ENCODE peak calls at places on chromosomes 7 and 10, in five cellular contexts. L is stomach, E is heart right ventricle, A is PC-3, H is HCT116. C is an unnamed sample.

GRCh38 chr7:79149831-79150230 is 303.6 kb downstream of the MAGI2 start:
- DNase-seq in L (no peak), E (no peak), A (peak; percentile 22), H (no peak), C (no peak)

GRCh38 chr7:24825931-24826661 is 68.8 kb upstream of the GSDME start:
- DNase-seq in L (peak; percentile 47), E (no peak), A (peak; percentile 94), H (peak; percentile 93), C (peak; percentile 32)

GRCh38 chr10:22229756-22230330 is 12.0 kb upstream of the EBLN1 start:
- DNase-seq in L (no peak), E (no peak), A (peak; percentile 4), H (no peak), C (no peak)

GRCh38 chr10:110946496-110946895 is 27.1 kb downstream of the SHOC2 start:
- DNase-seq in L (no peak), E (no peak), A (no peak), H (no peak), C (no peak)

GRCh38 chr7:33039257-33039904 is 23.2 kb downstream of the NT5C3A start:
- DNase-seq in L (no peak), E (no peak), A (no peak), H (no peak), C (no peak)

GRCh38 chr7:45564485-45564884 is 9.7 kb upstream of the ADCY1 start:
- DNase-seq in L (no peak), E (no peak), A (no peak), H (no peak), C (no peak)

GRCh38 chr10:33234779-33235178 is 99.7 kb downstream of the NRP1 start:
- DNase-seq in L (no peak), E (peak; percentile 28), A (no peak), H (no peak), C (no peak)

GRCh38 chr7:29748286-29749099 is 57.8 kb upstream of the WIPF3 start:
- DNase-seq in L (no peak), E (no peak), A (peak; percentile 73), H (peak; percentile 35), C (no peak)

GRCh38 chr10:32713560-32713959 is 244.5 kb downstream of the ITGB1 start:
- DNase-seq in L (no peak), E (no peak), A (peak; percentile 69), H (no peak), C (no peak)

GRCh38 chr10:3770611-3771110 is 14.3 kb downstream of the KLF6 start:
- DNase-seq in L (no peak), E (no peak), A (no peak), H (no peak), C (no peak)

GRCh38 chr10:90193240-90193985 is 492.0 kb downstream of the KIF20B start:
- DNase-seq in L (no peak), E (no peak), A (peak; percentile 41), H (no peak), C (no peak)

GRCh38 chr7:100568936-100569844 is 4.5 kb downstream of the SAP25 start:
- DNase-seq in L (peak; percentile 66), E (no peak), A (no peak), H (no peak), C (no peak)

GRCh38 chr10:93250010-93250409 is 176.3 kb downstream of the CYP26A1 start:
- DNase-seq in L (no peak), E (no peak), A (no peak), H (no peak), C (no peak)

GRCh38 chr10:130714700-130715467 is 578.7 kb downstream of the GLRX3 start:
- DNase-seq in L (no peak), E (no peak), A (no peak), H (no peak), C (no peak)

GRCh38 chr10:102375867-102376266 is 19.6 kb upstream of the NFKB2 start:
- DNase-seq in L (no peak), E (no peak), A (no peak), H (no peak), C (no peak)

GRCh38 chr10:98242823-98243222 is 25.2 kb downstream of the LOXL4 start:
- DNase-seq in L (no peak), E (no peak), A (peak; percentile 43), H (no peak), C (no peak)

GRCh38 chr7:142513221-142513955 is 235.9 kb upstream of the PRSS1 start:
- DNase-seq in L (no peak), E (no peak), A (no peak), H (no peak), C (no peak)

GRCh38 chr10:114694735-114695134 is 36.7 kb upstream of the ABLIM1 start:
- DNase-seq in L (peak; percentile 42), E (no peak), A (peak; percentile 26), H (peak; percentile 61), C (no peak)

GRCh38 chr7:103573479-103574058 is 127.6 kb upstream of the SLC26A5 start:
- DNase-seq in L (no peak), E (no peak), A (peak; percentile 78), H (peak; percentile 18), C (no peak)

GRCh38 chr7:28395806-28396205 is 16.5 kb upstream of the CREB5 start:
- DNase-seq in L (no peak), E (no peak), A (no peak), H (no peak), C (no peak)

GRCh38 chr10:34333513-34333912 is 481.6 kb downstream of the PARD3 start:
- DNase-seq in L (no peak), E (no peak), A (peak; percentile 97), H (no peak), C (no peak)

GRCh38 chr10:70828923-70829322 is 13.2 kb downstream of the SGPL1 start:
- DNase-seq in L (no peak), E (no peak), A (peak; percentile 98), H (no peak), C (no peak)

GRCh38 chr10:30775779-30776591 is 146.4 kb upstream of the LYZL2 start:
- DNase-seq in L (no peak), E (no peak), A (no peak), H (no peak), C (no peak)

GRCh38 chr10:44161196-44161595 is 223.7 kb downstream of the CXCL12 start:
- DNase-seq in L (no peak), E (no peak), A (no peak), H (no peak), C (no peak)

GRCh38 chr7:2249744-2250323 is 7.8 kb downstream of the NUDT1 start:
- DNase-seq in L (no peak), E (no peak), A (no peak), H (no peak), C (no peak)

GRCh38 chr10:113047605-113047962 is 97.5 kb downstream of the TCF7L2 start:
- DNase-seq in L (no peak), E (no peak), A (no peak), H (no peak), C (no peak)

GRCh38 chr10:96919785-96920425 is 87.8 kb downstream of the LCOR start:
- DNase-seq in L (no peak), E (no peak), A (no peak), H (no peak), C (no peak)

GRCh38 chr7:43647772-43648643 is 65.1 kb downstream of the STK17A start:
- DNase-seq in L (peak; percentile 71), E (peak; percentile 43), A (peak; percentile 98), H (peak; percentile 67), C (peak; percentile 73)
- H3K4me1 ChIP-seq in L (peaks cover 53% of the 10 kb centered on the region), E (peaks cover 72% of the 10 kb centered on the region), A (peaks cover 73% of the 10 kb centered on the region), H (peaks cover 54% of the 10 kb centered on the region), C (peaks cover 48% of the 10 kb centered on the region)

GRCh38 chr7:130142654-130143333 is 62.4 kb downstream of the TMEM209 start:
- DNase-seq in L (no peak), E (no peak), A (no peak), H (no peak), C (no peak)

GRCh38 chr7:130139193-130139950 is 65.8 kb downstream of the TMEM209 start:
- DNase-seq in L (no peak), E (no peak), A (no peak), H (no peak), C (no peak)

GRCh38 chr7:130141858-130142653 is 63.1 kb downstream of the TMEM209 start:
- DNase-seq in L (no peak), E (no peak), A (no peak), H (no peak), C (no peak)

GRCh38 chr7:130141161-130141857 is 63.9 kb downstream of the TMEM209 start:
- DNase-seq in L (peak; percentile 70), E (peak; percentile 56), A (no peak), H (no peak), C (peak; percentile 89)

GRCh38 chr7:130140551-130141160 is 64.5 kb downstream of the TMEM209 start:
- DNase-seq in L (no peak), E (no peak), A (no peak), H (no peak), C (no peak)
- H3K4me3 ChIP-seq in L (peak overlapping the region; percentile 81), E (peak overlapping the region; percentile 72), A (no peak overlapping the region), H (no peak overlapping the region), C (peak overlapping the region; percentile 49)

DNA sequence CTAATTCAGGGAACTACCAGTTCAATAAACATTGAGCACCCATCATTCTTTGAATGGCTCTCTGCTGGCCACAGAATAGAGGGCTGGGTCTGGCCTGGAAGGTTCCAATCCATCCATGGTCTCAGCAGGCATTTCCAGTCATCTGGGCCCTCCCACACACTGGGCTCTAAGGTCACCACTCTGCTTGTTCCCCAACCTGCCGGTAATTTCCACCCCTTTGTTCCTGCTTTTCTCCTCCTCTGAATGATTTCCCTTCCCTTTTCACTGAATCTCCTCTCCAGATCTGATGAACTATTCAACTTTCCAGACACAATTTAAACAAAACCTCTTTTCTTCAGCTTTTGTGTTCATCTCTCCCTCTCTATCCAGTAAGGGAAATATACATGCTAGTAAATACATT is 2.6 kb downstream of the BZW2 start:
- DNase-seq in L (no peak), E (no peak), A (no peak), H (no peak), C (no peak)
- H3K4me1 ChIP-seq in L (peaks cover 47% of the 10 kb centered on the region), E (peaks cover 72% of the 10 kb centered on the region), A (peaks cover 44% of the 10 kb centered on the region), H (peaks cover 34% of the 10 kb centered on the region), C (peaks cover 37% of the 10 kb centered on the region)

DNA sequence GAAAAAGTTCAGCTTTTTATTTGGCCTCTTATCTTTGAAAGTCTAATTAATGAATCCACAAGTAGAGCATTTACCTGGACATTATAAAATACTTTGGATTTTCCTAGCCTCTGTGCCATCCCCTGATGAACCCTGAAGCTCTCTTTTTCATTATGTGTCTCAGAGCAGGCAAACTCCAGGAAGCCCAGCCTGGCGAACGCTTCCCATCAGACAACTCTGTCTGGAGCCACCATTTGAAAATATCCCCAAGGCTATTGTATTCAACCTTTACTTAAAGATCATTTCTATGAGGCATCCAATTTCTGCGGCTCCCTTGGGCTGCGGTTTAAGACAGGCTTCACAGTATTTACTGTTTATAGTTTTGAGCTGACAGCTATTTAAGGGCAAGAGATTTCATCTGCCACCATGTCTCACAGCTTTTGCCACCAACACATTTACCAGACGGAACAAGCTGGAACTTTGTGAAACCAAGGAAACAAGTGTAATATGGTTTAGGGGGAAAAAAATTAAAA is 257.2 kb upstream of the GLI3 start:
- DNase-seq in L (no peak), E (no peak), A (no peak), H (no peak), C (no peak)
- H3K4me3 ChIP-seq in L (peak overlapping the region; percentile 31), E (no peak overlapping the region), A (peak overlapping the region; percentile 68), H (no peak overlapping the region), C (no peak overlapping the region)

C was measured in pancreas.